ENCODE peak calls at places on chromosomes 11 and 22, in six cellular contexts. D is hepatocyte, Q is Karpas-422, C is GM23248, L is OCI-LY7, G is HCT116. Z is an unnamed sample. For H3K9me2, the result is how much of the 10 kb centered on the place peaks cover.

GRCh38 chr11:10322830-10323792 is 18.2 kb downstream of the ADM start:
- DNase-seq in D (peak), C (peak), G (peak), L (peak), Q (peak), Z (peak)

GRCh38 chr11:110196241-110196754 is 100.1 kb downstream of the RDX start:
- DNase-seq in Q (no peak), L (no peak), G (peak), D (peak), C (peak), Z (no peak)

GRCh38 chr22:26445577-26446275 is 16.7 kb downstream of the ASPHD2 start:
- DNase-seq in Q (no peak), D (no peak), C (no peak), G (no peak), L (no peak), Z (no peak)

GRCh38 chr11:100939581-100939980 is 190.0 kb downstream of the PGR start:
- DNase-seq in C (no peak), L (no peak), D (no peak), G (no peak), Q (no peak), Z (no peak)

GRCh38 chr11:121367434-121367833 is 74.9 kb downstream of the SC5D start:
- DNase-seq in Q (peak), C (peak), D (no peak), G (no peak), L (peak), Z (peak)

GRCh38 chr22:42881982-42882656 is 25.0 kb upstream of the ARFGAP3 start:
- DNase-seq in Q (peak), L (peak), D (no peak), C (no peak), G (no peak), Z (no peak)

GRCh38 chr11:2737226-2737590 is 37.4 kb upstream of the KCNQ1OT1 start:
- DNase-seq in D (no peak), L (no peak), Q (no peak), G (no peak), C (no peak), Z (no peak)

GRCh38 chr11:12430912-12431311 is 53.5 kb downstream of the PARVA start:
- DNase-seq in Q (no peak), D (peak), L (no peak), G (no peak), C (peak), Z (no peak)

GRCh38 chr11:69447786-69448185 is 33.7 kb upstream of the LINC01488 start:
- DNase-seq in L (no peak), Q (no peak), G (no peak), C (peak), D (no peak), Z (no peak)

GRCh38 chr22:40247976-40248375 is 70.3 kb downstream of the TNRC6B start:
- DNase-seq in D (no peak), G (no peak), C (no peak), Q (no peak), L (no peak), Z (no peak)

GRCh38 chr11:14768789-14769188 is 123.2 kb downstream of the CYP2R1 start:
- DNase-seq in C (no peak), Q (no peak), G (no peak), D (no peak), L (no peak), Z (peak)

GRCh38 chr11:69546735-69547370 is 65.4 kb downstream of the LINC01488 start:
- DNase-seq in G (no peak), C (no peak), D (no peak), L (no peak), Q (no peak), Z (peak)

GRCh38 chr11:106234794-106235193 is 157.3 kb downstream of the AASDHPPT start:
- DNase-seq in Q (no peak), L (no peak), G (no peak), D (no peak), C (no peak), Z (peak)

GRCh38 chr22:39994566-39995345 is at the start of gene FAM83F:
- DNase-seq in D (peak), C (no peak), G (peak), L (no peak), Q (no peak), Z (no peak)

GRCh38 chr11:57514538-57515331 is 767 bp downstream of the SLC43A1 start:
- DNase-seq in C (peak), D (peak), Q (peak), L (peak), G (no peak), Z (no peak)

GRCh38 chr11:69746780-69747742 is 28.1 kb downstream of the FGF4 start:
- DNase-seq in G (no peak), Q (no peak), L (no peak), C (no peak), D (peak), Z (no peak)

GRCh38 chr11:6475936-6476335 is 2.2 kb upstream of the TRIM3 start:
- DNase-seq in C (peak), Q (no peak), G (no peak), L (no peak), D (no peak), Z (no peak)
- H3K9me2 ChIP-seq in C (under half), Q (under half), G (under half), L (under half), D (under half), Z (under half)

DNA sequence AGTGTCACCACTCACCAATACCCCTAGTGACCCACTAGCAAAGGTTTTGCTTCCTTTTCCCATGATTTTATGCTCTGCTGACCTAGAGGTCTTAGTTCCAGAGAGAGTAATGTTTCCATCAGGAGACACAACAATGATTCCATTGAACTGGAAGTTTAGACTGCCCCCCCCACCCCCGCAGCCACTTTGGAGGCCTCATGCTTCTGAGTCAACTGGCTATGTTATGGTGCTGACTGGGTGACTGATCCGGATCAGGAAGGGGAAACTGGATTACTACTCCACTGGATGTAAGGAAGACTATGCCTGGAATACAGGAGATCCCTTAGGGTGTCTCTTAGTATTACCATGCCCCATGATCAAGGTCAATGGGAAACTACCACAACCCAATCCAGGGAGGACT is 633.6 kb downstream of the OPCML start:
- DNase-seq in D (no peak), G (no peak), Q (no peak), C (no peak), L (no peak), Z (no peak)
- H3K9me2 ChIP-seq in D (under half), G (under half), Q (under half), C (under half), L (under half), Z (under half)

DNA sequence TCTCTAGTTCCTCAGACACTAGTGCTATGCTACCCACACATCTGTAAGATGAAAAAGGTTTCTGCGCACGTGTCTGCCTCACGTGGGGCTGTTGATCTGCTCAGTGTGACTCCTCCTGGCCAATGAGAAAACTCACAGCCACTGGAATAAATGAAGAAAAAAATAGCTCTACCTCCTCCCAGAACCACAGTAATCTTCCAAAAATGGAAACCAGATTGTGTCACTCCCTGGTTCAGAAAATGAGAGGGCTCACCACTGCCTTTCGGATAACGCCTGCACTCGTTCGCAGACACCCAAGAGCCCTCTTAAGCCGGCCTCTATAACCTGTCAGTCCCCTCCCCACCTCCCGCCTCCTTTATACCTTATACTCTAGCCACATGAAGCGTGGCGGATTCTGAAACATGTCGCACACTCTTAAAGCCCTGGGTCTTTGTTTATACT is 5.1 kb downstream of the APBB1 start:
- DNase-seq in G (no peak), C (peak), Q (no peak), L (no peak), D (no peak), Z (no peak)
- H3K9me2 ChIP-seq in G (under half), C (under half), Q (under half), L (under half), D (under half), Z (under half)

GRCh38 chr11:132898021-132898420 is 634.3 kb downstream of the OPCML start:
- DNase-seq in L (no peak), Q (no peak), D (no peak), C (no peak), G (no peak), Z (no peak)
- H3K9me2 ChIP-seq in L (under half), Q (under half), D (under half), C (under half), G (under half), Z (under half)

DNA sequence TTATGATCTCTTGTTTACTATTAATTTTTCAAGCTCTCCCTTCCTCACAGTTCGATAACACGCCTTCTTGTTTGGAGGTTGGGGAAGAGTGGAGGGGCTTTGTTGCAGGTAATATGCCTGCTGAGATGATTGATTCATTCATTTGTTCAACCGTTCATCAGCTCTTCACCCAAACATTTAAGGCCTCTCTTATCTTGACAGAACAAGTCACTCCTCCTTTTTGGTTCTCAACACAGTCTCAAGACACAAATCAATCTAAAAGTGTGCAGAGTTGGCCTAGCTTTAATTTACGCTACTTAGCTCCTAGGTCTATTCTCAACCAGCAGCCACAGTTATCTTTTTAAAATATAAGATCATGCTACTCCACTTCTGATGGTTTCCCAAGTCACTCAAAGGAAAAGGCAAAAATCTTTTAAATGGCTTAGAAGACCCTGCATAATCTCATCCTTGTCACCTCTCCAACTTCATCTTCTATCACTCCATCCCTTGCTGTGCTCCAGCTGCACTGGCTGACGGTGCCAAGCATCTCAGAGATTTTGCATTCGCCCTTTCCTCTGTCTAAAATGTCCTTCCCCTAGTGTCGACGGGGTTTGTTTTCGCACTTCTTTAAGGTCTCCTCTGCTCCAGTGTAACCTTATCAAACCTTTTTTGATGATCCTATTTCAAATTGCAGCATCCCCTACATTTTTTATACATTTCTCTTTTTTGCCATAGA is 60.3 kb downstream of the AMBRA1 start:
- DNase-seq in Q (no peak), D (no peak), L (no peak), G (no peak), C (no peak), Z (no peak)
- H3K9me2 ChIP-seq in Q (under half), D (under half), L (under half), G (under half), C (under half), Z (under half)

DNA sequence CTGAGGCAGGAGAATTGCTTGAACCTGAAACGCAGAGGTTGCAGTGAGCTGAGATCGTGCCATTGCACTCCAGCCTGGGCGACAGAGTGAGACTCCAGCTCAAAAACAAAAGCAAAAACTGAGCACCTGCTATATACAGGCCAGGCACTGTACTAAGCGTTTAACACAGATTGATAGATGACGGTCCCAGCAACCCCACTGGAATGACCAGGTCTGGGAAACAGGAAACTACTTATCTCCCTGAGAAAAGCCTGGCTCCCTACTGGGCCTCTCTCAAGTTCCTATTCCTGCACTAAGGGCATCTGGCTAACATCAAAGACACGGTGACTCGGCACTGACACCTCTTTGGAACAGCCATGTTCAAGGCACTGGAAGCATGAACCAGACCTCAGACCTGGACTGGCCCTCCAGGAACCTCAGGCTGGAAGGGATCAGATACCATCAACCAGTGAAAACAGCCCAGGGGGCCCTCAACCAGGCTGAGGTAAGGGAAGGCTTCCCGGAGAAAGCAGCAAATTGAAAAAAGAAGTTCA is 16.6 kb downstream of the ARAP1 start:
- DNase-seq in C (peak), Q (no peak), G (peak), D (peak), L (no peak), Z (no peak)
- H3K9me2 ChIP-seq in C (under half), Q (under half), G (under half), D (under half), L (under half), Z (under half)